ENCODE peak calls at places on chromosomes 12 and 14, in eight cellular contexts. U is RWPE1, B is astrocyte of the spinal cord, G is H9, V is tibial artery, Q is endothelial cell, F is mucosa of descending colon, N is colonic mucosa. L is an unnamed sample.
A peak's percentile ranks its signal among the peaks of the same experiment; 100 is the strongest.

GRCh38 chr14:20684662-20685456 is 499 bp downstream of the RNASE4 start:
- DNase-seq in U (peak; percentile 34), B (peak; percentile 56), G (peak; percentile 68), V (peak; percentile 76), Q (peak; percentile 18), F (peak; percentile 64), N (peak; percentile 71), L (peak; percentile 30)

GRCh38 chr12:43776498-43776897 is 17.7 kb downstream of the IRAK4 start:
- DNase-seq in U (peak; percentile 24), B (peak; percentile 32), G (no peak), V (no peak), Q (no peak), F (no peak), N (no peak), L (peak; percentile 28)

GRCh38 chr14:33062881-33063280 is 124.2 kb downstream of the NPAS3 start:
- DNase-seq in U (no peak), B (peak; percentile 82), G (no peak), V (no peak), Q (no peak), F (no peak), N (no peak), L (no peak)

GRCh38 chr12:95774311-95775045 is 16.1 kb downstream of the NTN4 start:
- DNase-seq in U (peak; percentile 10), B (peak; percentile 32), G (no peak), V (no peak), Q (no peak), F (no peak), N (no peak), L (peak; percentile 74)

GRCh38 chr14:28468191-28469151 is 298.1 kb upstream of the FOXG1 start:
- DNase-seq in U (no peak), B (no peak), G (peak; percentile 30), V (no peak), Q (no peak), F (no peak), N (no peak), L (no peak)

GRCh38 chr12:91098942-91099341 is 12.4 kb downstream of the LUM start:
- DNase-seq in U (no peak), B (peak; percentile 95), G (no peak), V (peak; percentile 69), Q (no peak), F (peak; percentile 15), N (no peak), L (peak; percentile 84)

GRCh38 chr14:75430526-75430925 is 2.7 kb downstream of the JDP2 start:
- DNase-seq in U (no peak), B (no peak), G (peak; percentile 17), V (peak; percentile 79), Q (no peak), F (no peak), N (no peak), L (no peak)

GRCh38 chr14:77980475-77981321 is 180.8 kb downstream of the ADCK1 start:
- DNase-seq in U (peak; percentile 11), B (no peak), G (peak; percentile 68), V (no peak), Q (peak; percentile 18), F (peak; percentile 58), N (peak; percentile 36), L (no peak)

GRCh38 chr12:83763425-83763824 is 1076.7 kb downstream of the TMTC2 start:
- DNase-seq in U (peak; percentile 10), B (no peak), G (no peak), V (no peak), Q (no peak), F (no peak), N (no peak), L (no peak)

GRCh38 chr12:12807970-12808702 is 5.0 kb upstream of the DDX47 start:
- DNase-seq in U (no peak), B (peak; percentile 62), G (no peak), V (no peak), Q (no peak), F (peak; percentile 75), N (no peak), L (no peak)

GRCh38 chr14:71491925-71492324 is 440.3 kb upstream of the RGS6 start:
- DNase-seq in U (no peak), B (no peak), G (no peak), V (no peak), Q (no peak), F (no peak), N (no peak), L (no peak)

GRCh38 chr12:123720141-123720814 is 8.1 kb downstream of the ATP6V0A2 start:
- DNase-seq in U (no peak), B (no peak), G (no peak), V (no peak), Q (no peak), F (no peak), N (no peak), L (no peak)

DNA sequence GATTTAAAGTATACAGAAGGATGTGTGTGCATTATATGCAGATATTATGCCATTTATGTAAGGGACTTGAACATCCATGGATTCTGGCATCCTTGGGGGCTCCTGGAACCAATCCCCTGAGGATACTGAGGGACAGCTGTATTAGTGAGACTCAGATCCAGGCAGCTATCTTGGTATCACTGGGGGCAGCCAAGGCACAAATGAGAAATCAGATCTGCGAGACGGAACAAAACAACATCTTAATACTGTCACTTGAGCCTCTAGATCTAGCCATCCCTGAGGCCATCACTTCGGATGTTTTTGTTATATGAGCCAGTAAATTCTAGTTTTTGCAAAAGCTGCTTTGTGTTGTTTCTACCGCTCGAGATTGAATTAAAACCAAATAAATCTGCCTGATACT is 175.1 kb upstream of the SFSWAP start:
- DNase-seq in U (no peak), B (no peak), G (no peak), V (no peak), Q (no peak), F (no peak), N (no peak), L (no peak)
- TF ChIP-seq CTCF in U (no peak), B (no peak), G (no peak), V (no peak), Q (no peak), F (no peak), N (no peak), L (no peak)

GRCh38 chr14:82009076-82009475 is 475.4 kb upstream of the SEL1L start:
- DNase-seq in U (no peak), B (no peak), G (no peak), V (no peak), Q (no peak), F (no peak), N (no peak), L (no peak)
- TF ChIP-seq CTCF in U (no peak), B (no peak), G (peak; percentile 80), V (no peak), Q (peak; percentile 32), F (no peak), N (no peak), L (peak; percentile 43)

DNA sequence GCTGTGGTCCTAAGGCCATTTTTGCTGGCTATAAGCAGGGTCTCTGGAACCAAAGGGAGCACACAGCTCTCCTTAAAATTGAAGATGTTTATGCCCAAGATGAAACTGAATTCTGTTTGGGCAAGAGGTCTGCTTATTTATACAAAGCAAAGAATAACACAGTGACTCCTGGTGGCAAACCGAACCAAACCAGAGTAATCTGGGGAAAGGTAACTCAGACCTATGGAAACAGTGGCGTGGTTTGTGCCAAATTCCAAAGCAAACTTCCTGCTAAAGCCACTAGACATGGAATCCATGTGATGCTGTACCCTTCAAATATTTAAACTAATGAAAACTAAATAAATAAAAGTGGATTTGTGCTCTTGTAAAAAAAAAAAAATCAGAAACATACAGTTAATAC is 29.6 kb upstream of the BICDL1 start:
- DNase-seq in U (no peak), B (no peak), G (no peak), V (no peak), Q (no peak), F (no peak), N (no peak), L (no peak)
- TF ChIP-seq CTCF in U (no peak), B (no peak), G (peak; percentile 27), V (no peak), Q (no peak), F (no peak), N (no peak), L (no peak)

DNA sequence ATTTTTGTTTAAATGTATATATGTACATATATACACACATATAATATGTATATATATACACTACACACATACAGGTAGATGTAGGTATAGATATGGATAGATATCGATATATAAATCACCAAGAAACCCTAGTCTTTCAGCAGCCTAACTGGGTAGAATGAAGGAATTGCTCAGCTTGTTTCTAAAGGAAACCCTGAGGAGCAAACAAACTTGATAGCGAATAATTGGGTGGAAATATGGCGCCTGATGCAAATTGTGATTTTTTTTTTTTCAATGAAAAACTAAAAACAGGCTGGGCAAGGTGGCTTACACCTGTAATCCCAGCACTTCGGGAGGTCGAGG is 254 bp upstream of the CCDC177 start:
- DNase-seq in U (no peak), B (no peak), G (no peak), V (no peak), Q (no peak), F (no peak), N (no peak), L (no peak)
- TF ChIP-seq CTCF in U (peak; percentile 60), B (no peak), G (peak; percentile 44), V (no peak), Q (peak; percentile 48), F (no peak), N (no peak), L (peak; percentile 68)

DNA sequence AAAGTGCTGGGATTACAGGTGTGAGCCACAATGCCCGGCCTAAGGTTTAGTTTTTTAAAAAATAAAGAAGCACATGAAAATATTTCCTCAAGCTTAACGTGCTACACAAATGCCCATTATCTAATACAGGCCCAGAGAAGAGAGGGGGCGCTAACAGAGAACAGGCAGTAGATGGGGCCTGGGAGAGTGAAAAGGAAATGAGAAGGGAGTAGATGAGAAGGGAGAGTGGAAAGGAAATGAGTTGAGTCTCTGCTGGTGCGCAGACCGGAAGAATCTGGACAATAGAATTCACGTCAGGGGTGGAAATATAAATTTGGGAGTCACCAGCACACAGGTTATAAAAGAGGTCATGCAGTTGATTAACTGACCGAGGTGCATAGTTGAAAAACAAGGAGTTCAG is 10.7 kb downstream of the PXN start:
- DNase-seq in U (no peak), B (no peak), G (peak; percentile 45), V (no peak), Q (no peak), F (no peak), N (no peak), L (no peak)
- TF ChIP-seq CTCF in U (no peak), B (no peak), G (peak; percentile 52), V (no peak), Q (peak; percentile 8), F (no peak), N (no peak), L (no peak)

DNA sequence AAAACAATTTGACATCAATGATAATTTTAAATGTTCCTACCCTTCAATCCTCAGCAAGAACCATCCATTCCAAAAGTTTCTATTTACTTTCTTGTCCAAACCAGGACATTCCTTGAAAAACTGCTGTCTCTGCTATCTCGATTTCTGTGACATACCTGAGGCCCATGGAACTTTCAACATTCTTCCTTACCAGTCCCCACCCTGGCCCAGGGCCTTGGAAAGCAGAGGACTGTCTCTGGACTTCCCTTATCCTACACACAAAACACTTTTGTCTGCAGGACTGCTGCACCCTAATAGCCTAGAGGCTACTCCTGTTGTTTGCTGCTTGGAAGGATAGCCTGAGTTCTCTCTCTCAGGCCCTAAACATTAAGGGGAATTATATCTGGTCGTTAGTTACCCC is 151.8 kb upstream of the DHRS4 start:
- DNase-seq in U (no peak), B (no peak), G (no peak), V (no peak), Q (no peak), F (no peak), N (no peak), L (no peak)
- TF ChIP-seq CTCF in U (no peak), B (no peak), G (no peak), V (no peak), Q (no peak), F (no peak), N (no peak), L (no peak)

L was measured in HFFc6.